ENCODE peak calls at places on chromosomes 16 and 17, in five cellular contexts. I is RWPE2; X is ascending aorta; V is CD8-positive, alpha-beta T cell; Z is caudate nucleus. Q is an unnamed sample.
A peak's percentile ranks its signal among the peaks of the same experiment; 100 is the strongest.

GRCh38 chr16:50683689-50684374 is 2.7 kb upstream of the SNX20 start:
- DNase-seq in I (no peak), X (no peak), V (peak; percentile 64), Z (no peak), Q (no peak)

GRCh38 chr17:79777166-79777843 is 643 bp upstream of the CBX2 start:
- DNase-seq in I (no peak), X (no peak), V (peak; percentile 20), Z (no peak), Q (peak; percentile 52)

GRCh38 chr16:70747703-70748631 is 53.0 kb downstream of the VAC14 start:
- DNase-seq in I (no peak), X (no peak), V (no peak), Z (no peak), Q (no peak)

GRCh38 chr17:75109047-75109406 is 742 bp upstream of the ARMC7 start:
- DNase-seq in I (no peak), X (no peak), V (no peak), Z (no peak), Q (no peak)

GRCh38 chr16:85649411-85649977 is 36.4 kb downstream of the GSE1 start:
- DNase-seq in I (no peak), X (no peak), V (no peak), Z (no peak), Q (no peak)

GRCh38 chr16:54655171-54655590 is 275.5 kb upstream of the IRX5 start:
- DNase-seq in I (no peak), X (no peak), V (no peak), Z (no peak), Q (no peak)

GRCh38 chr17:11391134-11391533 is 150.1 kb downstream of the SHISA6 start:
- DNase-seq in I (no peak), X (no peak), V (no peak), Z (no peak), Q (no peak)

GRCh38 chr16:88459366-88460055 is 6.4 kb downstream of the ZFPM1 start:
- DNase-seq in I (no peak), X (no peak), V (no peak), Z (no peak), Q (no peak)

GRCh38 chr16:73743665-73744496 is 552.7 kb upstream of the PSMD7 start:
- DNase-seq in I (no peak), X (no peak), V (no peak), Z (no peak), Q (no peak)

GRCh38 chr17:82231312-82231561 is 2.4 kb downstream of the SLC16A3 start:
- DNase-seq in I (no peak), X (no peak), V (no peak), Z (no peak), Q (no peak)
- H3K27ac ChIP-seq in I (peak overlapping the region; percentile 91), X (peak overlapping the region; percentile 79), V (no peak overlapping the region), Z (peak overlapping the region; percentile 58), Q (peak overlapping the region; percentile 72)

DNA sequence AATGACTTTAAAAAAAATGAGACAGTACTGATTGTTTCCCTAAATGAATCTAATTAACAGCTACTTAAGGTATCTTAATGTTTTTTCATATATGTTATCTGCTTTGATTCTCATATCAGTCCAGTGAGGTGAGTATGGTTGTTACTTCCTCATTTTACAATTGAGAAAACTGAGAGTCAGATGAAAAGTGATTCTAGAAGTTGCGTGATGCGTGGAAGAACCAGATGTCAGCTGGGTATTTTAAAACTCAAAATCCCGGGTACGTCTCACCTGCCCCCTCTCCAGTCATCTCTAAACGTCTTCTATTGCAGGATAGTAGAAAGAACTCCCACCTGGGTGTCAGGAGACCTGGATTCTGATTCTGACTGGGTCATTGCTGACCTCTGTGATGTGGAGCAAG is 89.2 kb downstream of the MAP2K6 start:
- DNase-seq in I (no peak), X (no peak), V (no peak), Z (no peak), Q (no peak)
- H3K27ac ChIP-seq in I (no peak overlapping the region), X (no peak overlapping the region), V (no peak overlapping the region), Z (no peak overlapping the region), Q (no peak overlapping the region)

GRCh38 chr17:39669897-39670735 is 1.9 kb downstream of the PNMT start:
- DNase-seq in I (no peak), X (peak; percentile 61), V (no peak), Z (no peak), Q (no peak)
- H3K27ac ChIP-seq in I (no peak overlapping the region), X (no peak overlapping the region), V (no peak overlapping the region), Z (no peak overlapping the region), Q (no peak overlapping the region)

GRCh38 chr17:63445065-63445464 is 1.0 kb downstream of the CYB561 start:
- DNase-seq in I (no peak), X (no peak), V (no peak), Z (no peak), Q (no peak)
- H3K27ac ChIP-seq in I (peak overlapping the region; percentile 61), X (no peak overlapping the region), V (no peak overlapping the region), Z (no peak overlapping the region), Q (no peak overlapping the region)

GRCh38 chr17:68704897-68705296 is 103.7 kb upstream of the FAM20A start:
- DNase-seq in I (no peak), X (no peak), V (no peak), Z (no peak), Q (no peak)
- H3K27ac ChIP-seq in I (no peak overlapping the region), X (no peak overlapping the region), V (no peak overlapping the region), Z (no peak overlapping the region), Q (no peak overlapping the region)

GRCh38 chr16:12320298-12320706 is 343.8 kb downstream of the SNX29 start:
- DNase-seq in I (no peak), X (no peak), V (no peak), Z (no peak), Q (no peak)
- H3K27ac ChIP-seq in I (no peak overlapping the region), X (no peak overlapping the region), V (no peak overlapping the region), Z (no peak overlapping the region), Q (no peak overlapping the region)

GRCh38 chr17:69516911-69517310 is 102.4 kb downstream of the MAP2K6 start:
- DNase-seq in I (no peak), X (no peak), V (no peak), Z (no peak), Q (no peak)
- H3K27ac ChIP-seq in I (no peak overlapping the region), X (no peak overlapping the region), V (no peak overlapping the region), Z (no peak overlapping the region), Q (no peak overlapping the region)